ENCODE peak calls at places on chromosomes 4 and X, in seven cellular contexts. N is prostate gland; Y is cardiac septum; P is stimulated activated CD8-positive, alpha-beta memory T cell treated with anti-CD3 and anti-CD28 coated beads, Interleukin-4, amount 100 ng/mL, for 4 hours; F is H4; S is gastrocnemius medialis; R is iris pigment epithelial cell. U is an unnamed sample.

GRCh38 chr4:8523175-8523574 is 57.0 kb upstream of the GPR78 start:
- DNase-seq in N (no peak), Y (no peak), P (no peak), F (no peak), S (no peak), R (no peak), U (no peak)

GRCh38 chr4:111398906-111399330 is 746.3 kb upstream of the FAM241A start:
- DNase-seq in N (no peak), Y (no peak), P (no peak), F (no peak), S (no peak), R (peak), U (no peak)

GRCh38 chr4:41369680-41370079 is 113.0 kb downstream of the UCHL1 start:
- DNase-seq in N (peak), Y (peak), P (no peak), F (no peak), S (peak), R (peak), U (no peak)

GRCh38 chr4:102824398-102824797 is 3.0 kb downstream of the UBE2D3 start:
- DNase-seq in N (no peak), Y (no peak), P (no peak), F (no peak), S (no peak), R (no peak), U (no peak)

GRCh38 chrX:24426340-24426913 is 38.7 kb upstream of the PDK3 start:
- DNase-seq in N (peak), Y (no peak), P (no peak), F (peak), S (no peak), R (peak), U (no peak)

GRCh38 chr4:141635726-141636076 is 682 bp upstream of the IL15 start:
- DNase-seq in N (no peak), Y (no peak), P (no peak), F (no peak), S (no peak), R (no peak), U (no peak)

GRCh38 chrX:10579753-10580060 is 40.7 kb downstream of the MID1 start:
- DNase-seq in N (no peak), Y (no peak), P (no peak), F (peak), S (no peak), R (peak), U (no peak)

GRCh38 chrX:40550069-40550468 is 30.7 kb upstream of the ATP6AP2 start:
- DNase-seq in N (no peak), Y (no peak), P (no peak), F (no peak), S (no peak), R (no peak), U (no peak)

GRCh38 chrX:44456685-44457084 is 86.0 kb downstream of the FUNDC1 start:
- DNase-seq in N (no peak), Y (no peak), P (no peak), F (no peak), S (no peak), R (no peak), U (no peak)

GRCh38 chrX:131746491-131746968 is 202.7 kb downstream of the OR13H1 start:
- DNase-seq in N (no peak), Y (peak), P (no peak), F (peak), S (no peak), R (peak), U (peak)

GRCh38 chr4:2487632-2488031 is 18.7 kb downstream of the RNF4 start:
- DNase-seq in N (no peak), Y (no peak), P (no peak), F (no peak), S (no peak), R (peak), U (peak)

GRCh38 chrX:2507904-2508630 is 7.3 kb upstream of the DHRSX start:
- DNase-seq in N (no peak), Y (peak), P (no peak), F (no peak), S (no peak), R (no peak), U (no peak)

GRCh38 chr4:162681212-162681611 is 485.5 kb downstream of the NAF1 start:
- DNase-seq in N (no peak), Y (no peak), P (no peak), F (no peak), S (no peak), R (no peak), U (no peak)

GRCh38 chr4:53646792-53647191 is 55.5 kb upstream of the LNX1 start:
- DNase-seq in N (no peak), Y (no peak), P (no peak), F (no peak), S (no peak), R (no peak), U (no peak)

GRCh38 chr4:100875296-100876040 is 357.6 kb upstream of the EMCN start:
- DNase-seq in N (no peak), Y (no peak), P (no peak), F (no peak), S (no peak), R (peak), U (no peak)

GRCh38 chrX:49992809-49993208 is 70.4 kb downstream of the CLCN5 start:
- DNase-seq in N (no peak), Y (no peak), P (no peak), F (no peak), S (no peak), R (no peak), U (no peak)

U was measured in stimulated activated naive B cell treated with anti-CD40 and anti-IgM and Interleukin-4, amounts not matched to agents 10 μg/mL and 1 μg/mL and 100 μg/mL, for 72 hours.